ENCODE peak calls at places on chromosomes 11 and 22, in ten cellular contexts. C is mucosa of descending colon; D is NB4; Q is activated T-cell treated with anti-CD3 and anti-CD28 coated beads for 1 hour; B is foreskin fibroblast; G is Caki2; L is iPS DF 6.9; V is Jurkat, Clone E6-1; Z is right atrium auricular region; T is ureter. R is an unnamed sample.

GRCh38 chr11:45062974-45063635 is 83.3 kb upstream of the PRDM11 start:
- DNase-seq in C (no peak), D (no peak), Q (no peak), B (no peak), G (no peak), L (no peak), V (no peak), Z (no peak), T (no peak), R (no peak)

GRCh38 chr11:69285091-69285490 is 8.9 kb upstream of the MYEOV start:
- DNase-seq in C (no peak), D (no peak), Q (no peak), B (no peak), G (no peak), L (no peak), V (no peak), Z (no peak), T (no peak), R (no peak)

GRCh38 chr11:7630002-7630401 is 43.3 kb downstream of the CYB5R2 start:
- DNase-seq in C (no peak), D (no peak), Q (no peak), B (peak; percentile 55), G (no peak), L (no peak), V (no peak), Z (no peak), T (no peak), R (peak; percentile 29)

GRCh38 chr11:119094816-119095065 is 6.9 kb downstream of the DPAGT1 start:
- DNase-seq in C (peak; percentile 89), D (peak; percentile 86), Q (no peak), B (peak; percentile 95), G (no peak), L (no peak), V (no peak), Z (peak; percentile 83), T (peak; percentile 82), R (no peak)

GRCh38 chr11:128501576-128502549 is 85.5 kb downstream of the ETS1 start:
- DNase-seq in C (peak; percentile 52), D (peak; percentile 46), Q (no peak), B (peak; percentile 79), G (no peak), L (no peak), V (no peak), Z (no peak), T (no peak), R (no peak)

GRCh38 chr11:69684651-69685050 is 9.5 kb upstream of the LTO1 start:
- DNase-seq in C (no peak), D (no peak), Q (no peak), B (no peak), G (no peak), L (no peak), V (no peak), Z (no peak), T (no peak), R (no peak)

GRCh38 chr22:36765943-36766450 is 9.9 kb downstream of the IFT27 start:
- DNase-seq in C (no peak), D (no peak), Q (no peak), B (peak; percentile 35), G (no peak), L (no peak), V (no peak), Z (no peak), T (no peak), R (no peak)

GRCh38 chr11:32838505-32839274 is 9.0 kb downstream of the PRRG4 start:
- DNase-seq in C (peak; percentile 42), D (peak; percentile 22), Q (no peak), B (peak; percentile 25), G (no peak), L (no peak), V (no peak), Z (no peak), T (no peak), R (no peak)

GRCh38 chr11:128424867-128425285 is 162.5 kb downstream of the ETS1 start:
- DNase-seq in C (peak; percentile 92), D (no peak), Q (no peak), B (peak; percentile 39), G (no peak), L (no peak), V (no peak), Z (peak; percentile 76), T (no peak), R (no peak)